ENCODE peak calls at places on chromosomes 16 and 17, in five cellular contexts. K is HAP-1; Y is body of pancreas; J is sigmoid colon; V is naive thymus-derived CD4-positive, alpha-beta T cell. L is an unnamed sample.
A peak's percentile ranks its signal among the peaks of the same experiment; 100 is the strongest.

GRCh38 chr16:86495756-86496261 is 14.5 kb upstream of the FOXF1 start:
- DNase-seq in K (no peak), V (no peak), Y (no peak), J (peak; percentile 69), L (no peak)

GRCh38 chr17:65092262-65092661 is 35.7 kb upstream of the GNA13 start:
- DNase-seq in J (no peak), V (no peak), K (no peak), Y (no peak), L (peak; percentile 28)

GRCh38 chr16:82980810-82981209 is 354.0 kb downstream of the CDH13 start:
- DNase-seq in J (no peak), Y (no peak), V (no peak), K (no peak), L (no peak)

GRCh38 chr16:86353185-86353584 is 157.1 kb upstream of the FOXF1 start:
- DNase-seq in J (no peak), Y (no peak), K (no peak), V (no peak), L (no peak)

GRCh38 chr17:47643116-47643515 is 6.6 kb upstream of the KPNB1 start:
- DNase-seq in J (no peak), K (no peak), V (no peak), Y (no peak), L (no peak)

GRCh38 chr16:86511317-86512161 is 1.2 kb downstream of the FOXF1 start:
- DNase-seq in V (no peak), J (peak; percentile 74), K (no peak), Y (no peak), L (no peak)

GRCh38 chr17:29571883-29572681 is 3.6 kb downstream of the TP53I13 start:
- DNase-seq in V (no peak), K (no peak), Y (peak; percentile 19), J (peak; percentile 64), L (no peak)

GRCh38 chr17:74659898-74660297 is 36.4 kb upstream of the CD300E start:
- DNase-seq in Y (no peak), K (no peak), J (no peak), V (no peak), L (no peak)

GRCh38 chr17:15782809-15783208 is 50.7 kb downstream of the TBC1D26 start:
- DNase-seq in J (peak; percentile 82), V (peak; percentile 18), Y (peak; percentile 58), K (no peak), L (peak; percentile 70)

GRCh38 chr17:27665549-27665948 is 34.6 kb downstream of the LGALS9 start:
- DNase-seq in Y (no peak), V (no peak), K (no peak), J (no peak), L (no peak)

GRCh38 chr17:4897785-4898184 is 1.6 kb upstream of the C17orf107 start:
- DNase-seq in K (no peak), Y (no peak), V (no peak), J (no peak), L (no peak)

GRCh38 chr17:63774141-63774981 is at the start of gene DDX42:
- DNase-seq in K (peak; percentile 8), Y (peak; percentile 92), V (peak; percentile 18), J (peak; percentile 80), L (peak; percentile 70)

GRCh38 chr16:2054543-2055245 is 6.9 kb downstream of the TSC2 start:
- DNase-seq in J (no peak), K (no peak), Y (peak; percentile 56), V (no peak), L (no peak)

GRCh38 chr17:36592316-36592710 is 634 bp downstream of the DHRS11 start:
- DNase-seq in V (no peak), J (peak; percentile 67), Y (peak; percentile 29), K (no peak), L (peak; percentile 23)

GRCh38 chr17:41734139-41734948 is at the start of gene HAP1:
- DNase-seq in J (no peak), V (no peak), Y (peak; percentile 28), K (peak; percentile 38), L (peak; percentile 63)

GRCh38 chr17:75590849-75591721 is 3.5 kb downstream of the MYO15B start:
- DNase-seq in K (no peak), V (no peak), J (peak; percentile 60), Y (no peak), L (no peak)

GRCh38 chr17:16352303-16352837 is 899 bp downstream of the CENPV start:
- DNase-seq in Y (peak; percentile 43), V (peak; percentile 23), J (no peak), K (peak; percentile 78), L (peak; percentile 57)

GRCh38 chr16:74304164-74304834 is 7.7 kb downstream of the PSMD7 start:
- DNase-seq in Y (no peak), V (no peak), K (no peak), J (no peak), L (peak; percentile 17)

GRCh38 chr17:35799942-35800341 is 4.5 kb upstream of the MMP28 start:
- DNase-seq in J (peak; percentile 94), K (no peak), V (no peak), Y (peak; percentile 61), L (peak; percentile 80)

GRCh38 chr17:50638851-50639767 is 4.4 kb downstream of the ABCC3 start:
- DNase-seq in V (no peak), Y (peak; percentile 98), K (no peak), J (peak; percentile 94), L (no peak)

GRCh38 chr16:20740007-20740883 is 1.4 kb downstream of the THUMPD1 start:
- DNase-seq in V (peak; percentile 28), K (no peak), J (no peak), Y (peak; percentile 21), L (no peak)

GRCh38 chr16:70441406-70441990 is 2.6 kb upstream of the ST3GAL2 start:
- DNase-seq in V (no peak), Y (no peak), K (no peak), J (no peak), L (no peak)

GRCh38 chr16:73082608-73083007 is 34.7 kb upstream of the ZFHX3 start:
- DNase-seq in J (peak; percentile 77), V (no peak), Y (no peak), K (peak; percentile 57), L (peak; percentile 91)

GRCh38 chr16:86874141-86874540 is 295.8 kb downstream of the FOXL1 start:
- DNase-seq in V (no peak), Y (no peak), K (no peak), J (no peak), L (peak; percentile 20)

GRCh38 chr17:32264823-32265191 is 825 bp upstream of the RHBDL3 start:
- DNase-seq in V (no peak), J (no peak), Y (no peak), K (no peak), L (no peak)

GRCh38 chr17:8188408-8188839 is 1.6 kb downstream of the BORCS6 start:
- DNase-seq in V (no peak), Y (peak; percentile 26), J (no peak), K (no peak), L (no peak)

GRCh38 chr16:46986896-46987295 is 13.4 kb upstream of the DNAJA2 start:
- DNase-seq in V (no peak), Y (no peak), J (no peak), K (no peak), L (no peak)

GRCh38 chr16:62225675-62226074 is 189.4 kb upstream of the CDH8 start:
- DNase-seq in K (peak; percentile 77), V (no peak), Y (peak; percentile 90), J (no peak), L (peak; percentile 69)

GRCh38 chr16:64278196-64278595 is 843.7 kb downstream of the CDH11 start:
- DNase-seq in K (no peak), V (no peak), J (no peak), Y (no peak), L (no peak)

GRCh38 chr16:50303605-50304466 is 37.5 kb downstream of the ADCY7 start:
- DNase-seq in K (no peak), V (no peak), J (peak; percentile 64), Y (peak; percentile 9), L (peak; percentile 91)

DNA sequence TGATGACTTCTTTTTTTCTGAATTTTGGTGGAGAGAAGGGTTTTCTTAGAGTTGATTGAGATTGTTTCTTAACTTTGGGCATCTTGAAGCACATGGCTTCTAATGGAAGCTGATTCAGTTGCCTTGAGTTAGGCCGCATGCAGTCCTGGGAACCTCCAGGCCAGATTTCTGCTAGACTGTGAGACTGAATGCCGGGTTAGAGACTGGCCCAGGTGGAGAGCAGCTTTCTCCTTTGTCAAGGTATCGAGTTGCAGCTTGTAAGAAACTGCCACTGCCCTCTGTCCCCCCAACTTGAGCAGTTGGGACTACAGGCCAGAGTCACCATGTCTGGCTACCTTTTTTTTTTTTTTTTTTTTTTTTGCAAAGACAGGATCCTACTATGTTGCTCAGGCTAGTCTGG is 77.6 kb downstream of the CLEC16A start:
- DNase-seq in Y (no peak), J (no peak), V (no peak), K (no peak), L (no peak)
- H3K36me3 ChIP-seq in Y (peaks cover 11% of the 10 kb centered on the region), J (peaks cover 23% of the 10 kb centered on the region), V (peaks cover 13% of the 10 kb centered on the region), K (peaks cover 6% of the 10 kb centered on the region), L (no peaks in the 10 kb centered on the region)

DNA sequence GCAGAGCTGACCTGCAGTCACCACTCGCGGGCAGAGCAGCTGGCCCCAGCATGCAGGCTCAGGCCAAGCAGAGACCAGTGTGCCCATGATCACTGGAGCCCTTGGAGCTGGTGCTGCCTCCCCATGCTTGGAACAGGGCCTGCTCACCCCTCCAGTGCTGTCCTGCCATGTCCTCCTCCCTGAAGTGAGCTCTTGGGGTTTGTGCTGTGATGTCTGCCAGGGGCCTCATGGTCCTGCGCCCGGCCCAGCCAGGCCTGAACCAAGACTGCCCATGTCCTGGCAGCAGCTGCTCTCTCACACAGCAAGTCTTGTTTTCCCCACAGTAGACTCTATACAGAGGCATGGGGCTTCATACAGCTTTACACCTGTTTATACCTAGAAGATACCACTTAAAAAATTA is 24.6 kb downstream of the TMEM11 start:
- DNase-seq in K (no peak), J (no peak), V (no peak), Y (no peak), L (no peak)
- H3K36me3 ChIP-seq in K (peaks cover 3% of the 10 kb centered on the region), J (peaks cover 5% of the 10 kb centered on the region), V (peaks cover 14% of the 10 kb centered on the region), Y (peaks cover 6% of the 10 kb centered on the region), L (peaks cover 4% of the 10 kb centered on the region)

GRCh38 chr17:78401246-78401645 is 22.8 kb downstream of the PGS1 start:
- DNase-seq in K (no peak), V (no peak), J (no peak), Y (no peak), L (peak; percentile 33)
- H3K36me3 ChIP-seq in K (peaks cover 66% of the 10 kb centered on the region), V (peaks cover 29% of the 10 kb centered on the region), J (peaks cover 56% of the 10 kb centered on the region), Y (peaks cover 45% of the 10 kb centered on the region), L (peaks cover 36% of the 10 kb centered on the region)

GRCh38 chr17:651596-651995 is 63.0 kb downstream of the VPS53 start:
- DNase-seq in V (no peak), K (no peak), Y (no peak), J (no peak), L (no peak)

GRCh38 chr17:660453-660852 is 54.2 kb downstream of the VPS53 start:
- DNase-seq in V (no peak), K (no peak), Y (no peak), J (no peak), L (no peak)

GRCh38 chr17:653724-654123 is 60.9 kb downstream of the VPS53 start:
- DNase-seq in K (no peak), J (no peak), V (no peak), Y (no peak), L (no peak)

GRCh38 chr17:652310-652709 is 62.3 kb downstream of the VPS53 start:
- DNase-seq in J (peak; percentile 96), V (no peak), K (no peak), Y (peak; percentile 19), L (peak; percentile 45)

DNA sequence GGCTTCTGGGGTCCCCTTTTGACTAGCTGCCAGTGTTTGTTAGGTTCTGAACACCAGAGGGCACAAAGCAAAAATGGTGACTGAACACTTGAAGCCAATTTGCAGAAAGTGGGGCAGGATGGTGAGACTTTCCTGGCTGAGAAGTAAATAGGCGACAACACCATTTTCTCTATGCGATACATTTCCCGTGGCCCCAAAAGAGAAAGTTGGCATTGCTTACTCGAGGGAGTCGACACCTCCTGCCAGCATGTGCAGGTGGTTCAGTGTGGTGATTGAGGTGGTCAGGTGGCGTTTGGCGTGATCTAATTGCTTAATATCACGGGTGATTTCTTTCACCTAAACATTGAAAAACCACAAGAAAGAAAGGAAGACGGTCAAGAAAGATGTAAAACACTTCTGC is 59.0 kb downstream of the VPS53 start:
- DNase-seq in J (no peak), V (no peak), K (no peak), Y (no peak), L (no peak)
- H3K36me3 ChIP-seq in J (peaks cover 20% of the 10 kb centered on the region), V (peaks cover 12% of the 10 kb centered on the region), K (peaks cover 19% of the 10 kb centered on the region), Y (peaks cover 25% of the 10 kb centered on the region), L (peaks cover 40% of the 10 kb centered on the region)

L was measured in cardiac muscle cell.